ENCODE peak calls at places on chromosomes 13 and 19, in nine cellular contexts. One of them, this sample, is unnamed.
A peak's percentile ranks its signal among the peaks of the same experiment; 100 is the strongest.

GRCh38 chr19:33459220-33459619 is 62.4 kb downstream of the PEPD start:
- DNase-seq in CD4-positive, alpha-beta memory T cell: no peak
- DNase-seq in neuronal stem cell: no peak
- DNase-seq in HAP-1: no peak
- DNase-seq in mucosa of descending colon: no peak
- DNase-seq in effector memory CD4-positive, alpha-beta T cell: no peak
- DNase-seq in adrenal gland: peak; percentile 46
- DNase-seq in A673: no peak
- DNase-seq in GM23248: no peak
- DNase-seq in this sample: no peak

GRCh38 chr19:29084266-29084665 is 128.7 kb downstream of the UQCRFS1 start:
- DNase-seq in adrenal gland: no peak
- DNase-seq in A673: no peak
- DNase-seq in effector memory CD4-positive, alpha-beta T cell: no peak
- DNase-seq in HAP-1: no peak
- DNase-seq in mucosa of descending colon: no peak
- DNase-seq in neuronal stem cell: no peak
- DNase-seq in GM23248: peak; percentile 62
- DNase-seq in CD4-positive, alpha-beta memory T cell: no peak
- DNase-seq in this sample: no peak

GRCh38 chr13:36531746-36532486 is 99.6 kb downstream of the CCNA1 start:
- DNase-seq in A673: peak; percentile 65
- DNase-seq in mucosa of descending colon: no peak
- DNase-seq in adrenal gland: peak; percentile 57
- DNase-seq in HAP-1: no peak
- DNase-seq in effector memory CD4-positive, alpha-beta T cell: no peak
- DNase-seq in GM23248: no peak
- DNase-seq in CD4-positive, alpha-beta memory T cell: no peak
- DNase-seq in neuronal stem cell: no peak
- DNase-seq in this sample: no peak

GRCh38 chr19:12705654-12706331 is 9.4 kb upstream of the FBXW9 start:
- DNase-seq in adrenal gland: no peak
- DNase-seq in neuronal stem cell: no peak
- DNase-seq in CD4-positive, alpha-beta memory T cell: no peak
- DNase-seq in HAP-1: no peak
- DNase-seq in mucosa of descending colon: no peak
- DNase-seq in GM23248: no peak
- DNase-seq in effector memory CD4-positive, alpha-beta T cell: no peak
- DNase-seq in A673: no peak
- DNase-seq in this sample: no peak

GRCh38 chr13:107721436-107721835 is 493.9 kb downstream of the LIG4 start:
- DNase-seq in effector memory CD4-positive, alpha-beta T cell: no peak
- DNase-seq in CD4-positive, alpha-beta memory T cell: no peak
- DNase-seq in mucosa of descending colon: no peak
- DNase-seq in GM23248: peak; percentile 35
- DNase-seq in neuronal stem cell: no peak
- DNase-seq in adrenal gland: no peak
- DNase-seq in HAP-1: no peak
- DNase-seq in A673: no peak
- DNase-seq in this sample: no peak

GRCh38 chr19:47593860-47594259 is 15.1 kb upstream of the BICRA start:
- DNase-seq in mucosa of descending colon: no peak
- DNase-seq in effector memory CD4-positive, alpha-beta T cell: no peak
- DNase-seq in GM23248: no peak
- DNase-seq in adrenal gland: no peak
- DNase-seq in neuronal stem cell: no peak
- DNase-seq in A673: no peak
- DNase-seq in HAP-1: no peak
- DNase-seq in CD4-positive, alpha-beta memory T cell: no peak
- DNase-seq in this sample: no peak

GRCh38 chr19:12703056-12703455 is 6.6 kb upstream of the FBXW9 start:
- DNase-seq in mucosa of descending colon: no peak
- DNase-seq in GM23248: peak; percentile 58
- DNase-seq in neuronal stem cell: peak; percentile 85
- DNase-seq in CD4-positive, alpha-beta memory T cell: no peak
- DNase-seq in HAP-1: peak; percentile 63
- DNase-seq in A673: peak; percentile 89
- DNase-seq in adrenal gland: no peak
- DNase-seq in effector memory CD4-positive, alpha-beta T cell: no peak
- DNase-seq in this sample: peak; percentile 85

GRCh38 chr13:65913173-65913572 is 1317.0 kb downstream of the PCDH9 start:
- DNase-seq in CD4-positive, alpha-beta memory T cell: no peak
- DNase-seq in A673: no peak
- DNase-seq in neuronal stem cell: no peak
- DNase-seq in adrenal gland: no peak
- DNase-seq in HAP-1: no peak
- DNase-seq in mucosa of descending colon: no peak
- DNase-seq in effector memory CD4-positive, alpha-beta T cell: no peak
- DNase-seq in GM23248: peak; percentile 64
- DNase-seq in this sample: no peak

GRCh38 chr13:31225180-31225579 is 25.4 kb downstream of the B3GLCT start:
- DNase-seq in effector memory CD4-positive, alpha-beta T cell: no peak
- DNase-seq in A673: no peak
- DNase-seq in adrenal gland: no peak
- DNase-seq in HAP-1: no peak
- DNase-seq in GM23248: no peak
- DNase-seq in CD4-positive, alpha-beta memory T cell: no peak
- DNase-seq in neuronal stem cell: no peak
- DNase-seq in mucosa of descending colon: no peak
- DNase-seq in this sample: no peak

GRCh38 chr19:47644743-47645499 is 36.0 kb downstream of the BICRA start:
- DNase-seq in neuronal stem cell: no peak
- DNase-seq in adrenal gland: no peak
- DNase-seq in effector memory CD4-positive, alpha-beta T cell: no peak
- DNase-seq in A673: peak; percentile 17
- DNase-seq in CD4-positive, alpha-beta memory T cell: no peak
- DNase-seq in mucosa of descending colon: peak; percentile 2
- DNase-seq in GM23248: no peak
- DNase-seq in HAP-1: no peak
- DNase-seq in this sample: peak; percentile 41

GRCh38 chr13:46126074-46126473 is 21.2 kb upstream of the CPB2 start:
- DNase-seq in neuronal stem cell: no peak
- DNase-seq in mucosa of descending colon: no peak
- DNase-seq in CD4-positive, alpha-beta memory T cell: no peak
- DNase-seq in GM23248: no peak
- DNase-seq in HAP-1: no peak
- DNase-seq in A673: no peak
- DNase-seq in effector memory CD4-positive, alpha-beta T cell: no peak
- DNase-seq in adrenal gland: no peak
- DNase-seq in this sample: no peak

GRCh38 chr13:46168341-46168740 is 13.6 kb downstream of the LCP1 start:
- DNase-seq in neuronal stem cell: no peak
- DNase-seq in mucosa of descending colon: no peak
- DNase-seq in GM23248: peak; percentile 38
- DNase-seq in HAP-1: no peak
- DNase-seq in CD4-positive, alpha-beta memory T cell: no peak
- DNase-seq in effector memory CD4-positive, alpha-beta T cell: peak; percentile 50
- DNase-seq in A673: no peak
- DNase-seq in adrenal gland: no peak
- DNase-seq in this sample: no peak

DNA sequence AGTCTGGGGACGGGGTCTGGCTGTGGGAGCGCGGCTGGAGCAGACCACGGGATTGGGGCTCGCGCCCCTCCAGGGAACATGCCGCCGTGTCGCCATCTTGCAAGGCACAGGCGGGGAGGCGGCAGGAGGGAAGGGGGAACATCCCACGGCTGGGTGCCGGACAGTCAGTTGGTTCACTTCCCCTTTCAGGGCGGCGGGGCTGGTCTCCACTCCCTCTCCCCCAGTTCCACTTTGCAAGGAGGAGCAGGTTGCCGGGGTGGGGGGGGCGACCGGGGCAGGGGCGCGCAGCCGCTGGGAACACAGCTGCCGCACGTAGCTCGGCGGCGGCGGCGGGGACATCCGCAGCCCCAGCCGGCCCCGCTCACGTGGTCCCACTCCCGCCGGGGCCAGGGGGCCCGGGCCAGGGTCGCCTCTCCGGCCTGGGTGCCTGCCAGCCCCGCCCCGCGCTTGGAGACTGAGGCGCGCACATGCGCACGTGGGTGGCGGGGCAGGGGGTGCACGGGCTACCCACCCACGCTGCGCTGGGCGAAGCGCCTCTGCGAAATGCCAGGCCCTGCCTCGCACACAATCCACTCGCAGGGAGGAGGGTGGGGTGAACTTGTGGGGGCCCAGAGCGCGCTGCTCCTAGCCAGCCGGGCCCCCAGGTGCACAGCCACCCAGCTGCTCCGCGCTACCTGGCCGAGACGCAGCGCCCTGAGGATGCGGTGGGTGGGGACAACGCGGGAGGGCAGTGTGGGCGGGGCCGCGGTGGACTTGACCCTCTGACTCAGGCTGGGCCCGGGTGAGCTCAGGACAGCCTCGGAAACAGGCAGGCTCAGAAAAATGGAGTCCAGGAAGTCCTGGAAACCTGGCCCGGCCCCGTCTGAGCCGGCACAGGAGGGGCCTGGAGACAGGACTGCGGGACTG is 6.4 kb downstream of the KLF16 start:
- DNase-seq in A673: no peak
- DNase-seq in adrenal gland: peak; percentile 96
- DNase-seq in HAP-1: no peak
- DNase-seq in CD4-positive, alpha-beta memory T cell: peak; percentile 34
- DNase-seq in mucosa of descending colon: peak; percentile 96
- DNase-seq in effector memory CD4-positive, alpha-beta T cell: no peak
- DNase-seq in GM23248: peak; percentile 96
- DNase-seq in neuronal stem cell: no peak
- DNase-seq in this sample: peak; percentile 65
- H3K4me1 ChIP-seq in A673: peaks cover 90% of the 10 kb centered on the region
- H3K4me1 ChIP-seq in adrenal gland: peaks cover 52% of the 10 kb centered on the region
- H3K4me1 ChIP-seq in HAP-1: peaks cover 45% of the 10 kb centered on the region
- H3K4me1 ChIP-seq in CD4-positive, alpha-beta memory T cell: peaks cover 96% of the 10 kb centered on the region
- H3K4me1 ChIP-seq in mucosa of descending colon: peaks cover 87% of the 10 kb centered on the region
- H3K4me1 ChIP-seq in effector memory CD4-positive, alpha-beta T cell: peaks cover 85% of the 10 kb centered on the region
- H3K4me1 ChIP-seq in GM23248: peaks cover 39% of the 10 kb centered on the region
- H3K4me1 ChIP-seq in neuronal stem cell: peaks cover 52% of the 10 kb centered on the region
- H3K4me1 ChIP-seq in this sample: peaks cover 49% of the 10 kb centered on the region

DNA sequence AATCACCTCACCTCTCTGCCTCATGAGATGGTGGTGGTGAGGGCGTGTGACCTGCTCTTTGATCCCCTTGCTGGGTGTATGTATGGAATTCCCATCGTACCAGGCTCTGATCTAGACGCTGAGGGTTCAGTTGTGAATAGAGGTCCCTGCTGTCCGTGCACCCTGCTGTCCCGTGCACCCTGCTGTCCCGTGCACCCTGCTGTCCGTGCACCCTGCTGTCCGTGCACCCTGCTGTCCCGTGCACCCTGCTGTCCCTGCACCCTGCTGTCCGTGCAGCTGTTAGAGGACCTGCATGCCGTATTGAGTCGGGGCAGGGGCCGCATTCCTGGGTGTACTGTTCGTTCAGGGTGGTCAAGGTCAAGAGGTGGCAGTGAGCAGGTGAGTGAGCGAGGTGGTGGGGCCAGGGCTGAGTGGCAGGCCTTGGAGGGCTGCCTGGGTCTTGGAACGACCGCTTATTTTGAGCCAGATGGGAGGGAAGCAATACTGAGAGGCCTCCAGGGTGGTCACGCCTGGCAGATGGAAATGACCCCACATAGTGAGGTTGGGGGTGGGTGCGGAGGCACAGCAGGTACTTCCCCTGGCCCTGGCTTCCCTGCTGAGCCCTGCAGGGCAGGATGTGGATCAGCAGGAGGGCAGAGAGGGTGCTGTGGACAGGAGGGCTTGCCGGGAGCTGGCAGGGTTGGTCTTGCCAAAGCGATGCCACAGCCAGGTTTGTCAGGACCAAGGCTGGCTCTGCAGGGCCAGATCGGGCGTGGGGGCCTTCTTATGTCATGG is 4.6 kb upstream of the EPN1 start:
- DNase-seq in GM23248: no peak
- DNase-seq in A673: peak; percentile 54
- DNase-seq in neuronal stem cell: no peak
- DNase-seq in CD4-positive, alpha-beta memory T cell: no peak
- DNase-seq in adrenal gland: no peak
- DNase-seq in effector memory CD4-positive, alpha-beta T cell: no peak
- DNase-seq in HAP-1: no peak
- DNase-seq in mucosa of descending colon: peak; percentile 82
- DNase-seq in this sample: peak; percentile 49
- H3K4me1 ChIP-seq in GM23248: peaks cover 14% of the 10 kb centered on the region
- H3K4me1 ChIP-seq in A673: peaks cover 48% of the 10 kb centered on the region
- H3K4me1 ChIP-seq in neuronal stem cell: peaks cover 5% of the 10 kb centered on the region
- H3K4me1 ChIP-seq in CD4-positive, alpha-beta memory T cell: peaks cover 27% of the 10 kb centered on the region
- H3K4me1 ChIP-seq in adrenal gland: no peaks in the 10 kb centered on the region
- H3K4me1 ChIP-seq in effector memory CD4-positive, alpha-beta T cell: peaks cover 4% of the 10 kb centered on the region
- H3K4me1 ChIP-seq in HAP-1: peaks cover 6% of the 10 kb centered on the region
- H3K4me1 ChIP-seq in mucosa of descending colon: peaks cover 3% of the 10 kb centered on the region
- H3K4me1 ChIP-seq in this sample: peaks cover 5% of the 10 kb centered on the region

DNA sequence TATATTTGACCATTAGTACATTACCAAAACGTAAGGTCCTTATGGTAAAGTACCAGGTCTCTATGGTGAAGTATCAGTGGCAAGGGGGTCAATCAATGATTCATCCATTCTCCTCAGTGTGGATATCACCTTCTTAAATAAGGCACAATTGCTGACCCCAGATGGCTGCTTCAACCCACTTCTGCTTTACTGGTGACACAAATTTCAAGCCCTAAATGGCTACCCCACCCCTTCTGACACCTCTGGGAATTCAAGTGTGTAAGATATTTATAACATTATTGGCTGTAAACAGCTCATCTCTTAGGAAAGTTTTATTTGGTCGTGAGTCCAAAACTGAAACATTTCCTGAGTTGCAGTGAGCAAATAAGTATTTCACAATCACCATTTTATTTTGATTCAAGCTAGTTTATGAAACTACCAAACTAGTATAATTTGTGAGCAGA is 7.9 kb upstream of the WBP4 start:
- DNase-seq in mucosa of descending colon: no peak
- DNase-seq in GM23248: peak; percentile 88
- DNase-seq in HAP-1: no peak
- DNase-seq in A673: no peak
- DNase-seq in CD4-positive, alpha-beta memory T cell: no peak
- DNase-seq in adrenal gland: no peak
- DNase-seq in neuronal stem cell: no peak
- DNase-seq in effector memory CD4-positive, alpha-beta T cell: no peak
- DNase-seq in this sample: no peak
- H3K4me1 ChIP-seq in mucosa of descending colon: peaks cover 52% of the 10 kb centered on the region
- H3K4me1 ChIP-seq in GM23248: peaks cover 58% of the 10 kb centered on the region
- H3K4me1 ChIP-seq in HAP-1: no peaks in the 10 kb centered on the region
- H3K4me1 ChIP-seq in A673: peaks cover 9% of the 10 kb centered on the region
- H3K4me1 ChIP-seq in CD4-positive, alpha-beta memory T cell: peaks cover 22% of the 10 kb centered on the region
- H3K4me1 ChIP-seq in adrenal gland: peaks cover 39% of the 10 kb centered on the region
- H3K4me1 ChIP-seq in neuronal stem cell: peaks cover 1% of the 10 kb centered on the region
- H3K4me1 ChIP-seq in effector memory CD4-positive, alpha-beta T cell: peaks cover 4% of the 10 kb centered on the region
- H3K4me1 ChIP-seq in this sample: no peaks in the 10 kb centered on the region

DNA sequence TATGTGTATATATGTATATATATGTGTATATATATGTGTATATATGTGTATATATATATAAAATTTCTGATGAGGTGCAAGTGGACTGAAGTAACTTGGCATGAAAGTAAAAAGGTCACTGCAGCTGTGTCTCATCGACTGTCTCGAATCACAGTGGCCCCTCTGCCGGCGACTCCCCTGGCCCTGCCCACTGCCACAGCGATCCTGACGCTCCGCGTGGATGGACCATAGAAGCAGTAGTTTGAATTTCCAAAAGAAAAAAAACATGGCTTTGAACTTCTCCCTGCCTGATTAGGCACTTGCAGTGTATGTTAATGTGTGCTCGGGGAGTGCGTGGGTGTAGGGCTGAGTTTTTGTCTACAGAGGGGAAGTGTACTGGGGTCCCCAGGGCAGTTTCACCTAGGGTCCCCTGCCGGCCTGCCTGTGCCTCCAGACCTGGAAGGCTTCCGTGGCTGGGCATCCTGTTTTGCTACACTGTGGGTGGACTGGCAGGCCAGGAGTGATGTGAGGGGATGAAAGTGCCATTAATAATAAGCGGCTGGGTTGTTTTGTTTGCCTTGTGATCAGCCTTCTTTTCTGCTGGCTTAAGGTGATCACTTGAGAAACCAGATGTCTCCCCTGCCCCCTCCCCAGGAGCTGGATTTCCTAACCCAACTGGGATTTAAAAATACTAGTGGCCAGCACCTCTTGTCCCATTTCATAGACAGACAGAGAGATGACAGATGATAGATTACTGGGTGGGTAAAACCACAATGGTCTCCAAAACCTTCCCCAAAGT is 10.7 kb downstream of the ZIC5 start:
- DNase-seq in GM23248: no peak
- DNase-seq in HAP-1: no peak
- DNase-seq in adrenal gland: no peak
- DNase-seq in mucosa of descending colon: no peak
- DNase-seq in effector memory CD4-positive, alpha-beta T cell: no peak
- DNase-seq in A673: no peak
- DNase-seq in neuronal stem cell: no peak
- DNase-seq in CD4-positive, alpha-beta memory T cell: no peak
- DNase-seq in this sample: no peak
- H3K4me1 ChIP-seq in GM23248: peaks cover 3% of the 10 kb centered on the region
- H3K4me1 ChIP-seq in HAP-1: no peaks in the 10 kb centered on the region
- H3K4me1 ChIP-seq in adrenal gland: no peaks in the 10 kb centered on the region
- H3K4me1 ChIP-seq in mucosa of descending colon: peaks cover 25% of the 10 kb centered on the region
- H3K4me1 ChIP-seq in effector memory CD4-positive, alpha-beta T cell: peaks cover 30% of the 10 kb centered on the region
- H3K4me1 ChIP-seq in A673: peaks cover 44% of the 10 kb centered on the region
- H3K4me1 ChIP-seq in neuronal stem cell: peaks cover 24% of the 10 kb centered on the region
- H3K4me1 ChIP-seq in CD4-positive, alpha-beta memory T cell: peaks cover 47% of the 10 kb centered on the region
- H3K4me1 ChIP-seq in this sample: no peaks in the 10 kb centered on the region

This sample was measured in BE2C.